ENCODE peak calls at places on chromosomes 16 and 17, in five cellular contexts. H is stomach, N is right atrium auricular region, B is IMR-90, R is Karpas-422. C is an unnamed sample.

GRCh38 chr17:66580601-66581385 is 254.1 kb upstream of the CACNG5 start:
- DNase-seq in H (peak; percentile 34), N (no peak), B (peak; percentile 28), R (no peak), C (peak; percentile 32)

GRCh38 chr16:61419771-61420170 is 616.5 kb downstream of the CDH8 start:
- DNase-seq in H (no peak), N (no peak), B (no peak), R (no peak), C (no peak)

GRCh38 chr16:72876221-72876620 is 171.7 kb downstream of the ZFHX3 start:
- DNase-seq in H (peak; percentile 32), N (peak; percentile 87), B (peak; percentile 94), R (no peak), C (peak; percentile 65)

GRCh38 chr17:69592692-69593350 is 178.3 kb downstream of the MAP2K6 start:
- DNase-seq in H (no peak), N (no peak), B (peak; percentile 93), R (no peak), C (no peak)

GRCh38 chr16:25788637-25789036 is 96.9 kb downstream of the HS3ST4 start:
- DNase-seq in H (no peak), N (no peak), B (no peak), R (no peak), C (no peak)

GRCh38 chr16:1300664-1301476 is 8.6 kb upstream of the UBE2I start:
- DNase-seq in H (peak; percentile 80), N (peak; percentile 62), B (peak; percentile 22), R (peak; percentile 83), C (peak; percentile 65)

GRCh38 chr16:87724490-87725291 is 41.1 kb downstream of the KLHDC4 start:
- DNase-seq in H (no peak), N (no peak), B (no peak), R (no peak), C (no peak)

GRCh38 chr17:38958756-38959155 is 8.4 kb downstream of the FBXO47 start:
- DNase-seq in H (no peak), N (no peak), B (peak; percentile 68), R (no peak), C (no peak)

GRCh38 chr17:37708616-37709212 is 36.1 kb downstream of the HNF1B start:
- DNase-seq in H (peak; percentile 74), N (no peak), B (peak; percentile 53), R (no peak), C (peak; percentile 19)

GRCh38 chr16:85746431-85747227 is 4.3 kb downstream of the C16orf74 start:
- DNase-seq in H (no peak), N (no peak), B (peak; percentile 44), R (no peak), C (peak; percentile 86)

GRCh38 chr16:46973457-46974324 is at the start of gene DNAJA2:
- DNase-seq in H (peak; percentile 93), N (peak; percentile 91), B (peak; percentile 84), R (peak; percentile 96), C (peak; percentile 94)

GRCh38 chr17:4895676-4896331 is 3.5 kb upstream of the C17orf107 start:
- DNase-seq in H (no peak), N (no peak), B (no peak), R (no peak), C (no peak)

GRCh38 chr17:17179371-17179827 is 26.7 kb downstream of the PLD6 start:
- DNase-seq in H (no peak), N (no peak), B (peak; percentile 31), R (no peak), C (no peak)

GRCh38 chr16:4847774-4848587 is 700 bp downstream of the UBN1 start:
- DNase-seq in H (peak; percentile 73), N (peak; percentile 63), B (peak; percentile 64), R (peak; percentile 75), C (peak; percentile 73)

GRCh38 chr17:21549107-21549687 is 143.1 kb upstream of the KCNJ18 start:
- DNase-seq in H (no peak), N (no peak), B (peak; percentile 83), R (no peak), C (no peak)

GRCh38 chr17:75783803-75784472 is 668 bp upstream of the UNK start:
- DNase-seq in H (peak; percentile 60), N (no peak), B (no peak), R (no peak), C (no peak)

GRCh38 chr17:81884968-81885367 is 6.4 kb downstream of the ALYREF start:
- DNase-seq in H (no peak), N (no peak), B (no peak), R (no peak), C (no peak)

GRCh38 chr16:22948058-22948602 is 134.2 kb downstream of the HS3ST2 start:
- DNase-seq in H (no peak), N (no peak), B (no peak), R (no peak), C (peak; percentile 5)

GRCh38 chr16:65117701-65118448 is 4.0 kb downstream of the CDH11 start:
- DNase-seq in H (peak; percentile 43), N (peak; percentile 80), B (peak; percentile 90), R (peak; percentile 92), C (peak; percentile 45)

GRCh38 chr17:67999291-67999911 is 3.1 kb upstream of the C17orf58 start:
- DNase-seq in H (no peak), N (no peak), B (peak; percentile 52), R (no peak), C (no peak)

GRCh38 chr16:74521691-74522090 is 85.2 kb downstream of the GLG1 start:
- DNase-seq in H (no peak), N (no peak), B (peak; percentile 35), R (no peak), C (peak; percentile 45)

GRCh38 chr17:64947146-64947545 is 27.9 kb upstream of the LRRC37A3 start:
- DNase-seq in H (no peak), N (no peak), B (peak; percentile 11), R (no peak), C (no peak)

GRCh38 chr16:10321407-10322397 is 64.2 kb upstream of the ATF7IP2 start:
- DNase-seq in H (no peak), N (no peak), B (no peak), R (no peak), C (no peak)

GRCh38 chr17:81434079-81434478 is 38.8 kb downstream of the BAHCC1 start:
- DNase-seq in H (peak; percentile 70), N (no peak), B (no peak), R (no peak), C (peak; percentile 50)

GRCh38 chr17:4607773-4608187 is 23.5 kb downstream of the SMTNL2 start:
- DNase-seq in H (peak; percentile 68), N (peak; percentile 86), B (peak; percentile 49), R (no peak), C (no peak)

GRCh38 chr17:32819035-32819434 is 57.9 kb downstream of the MYO1D start:
- DNase-seq in H (no peak), N (no peak), B (no peak), R (no peak), C (no peak)

GRCh38 chr16:29710227-29711219 is 31.5 kb downstream of the QPRT start:
- DNase-seq in H (no peak), N (no peak), B (peak; percentile 79), R (peak; percentile 91), C (no peak)

GRCh38 chr17:79026345-79027273 is 2.6 kb downstream of the C1QTNF1 start:
- DNase-seq in H (peak; percentile 24), N (no peak), B (peak; percentile 68), R (no peak), C (peak; percentile 74)

GRCh38 chr17:8176197-8176940 is at the start of gene TMEM107:
- DNase-seq in H (peak; percentile 90), N (peak; percentile 91), B (peak; percentile 72), R (peak; percentile 96), C (peak; percentile 93)

GRCh38 chr17:18859256-18859655 is 1.3 kb downstream of the PRPSAP2 start:
- DNase-seq in H (no peak), N (no peak), B (peak; percentile 73), R (peak; percentile 77), C (no peak)

GRCh38 chr17:77465358-77466041 is 324.7 kb downstream of the SEC14L1 start:
- DNase-seq in H (peak; percentile 62), N (peak; percentile 78), B (peak; percentile 77), R (peak; percentile 95), C (peak; percentile 57)

GRCh38 chr17:41666708-41667279 is 21.9 kb upstream of the EIF1 start:
- DNase-seq in H (peak; percentile 88), N (peak; percentile 90), B (peak; percentile 61), R (peak; percentile 95), C (peak; percentile 72)
- H3K9me3 ChIP-seq in H (no peaks in the 10 kb centered on the region), N (no peaks in the 10 kb centered on the region), B (no peaks in the 10 kb centered on the region), R (no peaks in the 10 kb centered on the region), C (no peaks in the 10 kb centered on the region)

GRCh38 chr17:921161-921560 is 58.4 kb downstream of the NXN start:
- DNase-seq in H (no peak), N (no peak), B (peak; percentile 47), R (no peak), C (no peak)
- H3K27me3 ChIP-seq in H (no peaks in the 10 kb centered on the region), N (no peaks in the 10 kb centered on the region), B (no peaks in the 10 kb centered on the region), R (no peaks in the 10 kb centered on the region), C (no peaks in the 10 kb centered on the region)

GRCh38 chr16:3823427-3823826 is 57.1 kb downstream of the CREBBP start:
- DNase-seq in H (no peak), N (no peak), B (no peak), R (peak; percentile 57), C (no peak)

GRCh38 chr16:3825103-3825502 is 55.4 kb downstream of the CREBBP start:
- DNase-seq in H (no peak), N (no peak), B (peak; percentile 45), R (no peak), C (no peak)

GRCh38 chr16:3822366-3823045 is 58.0 kb downstream of the CREBBP start:
- DNase-seq in H (no peak), N (no peak), B (peak; percentile 20), R (no peak), C (no peak)

GRCh38 chr16:3824121-3824795 is 56.3 kb downstream of the CREBBP start:
- DNase-seq in H (no peak), N (no peak), B (no peak), R (no peak), C (no peak)

DNA sequence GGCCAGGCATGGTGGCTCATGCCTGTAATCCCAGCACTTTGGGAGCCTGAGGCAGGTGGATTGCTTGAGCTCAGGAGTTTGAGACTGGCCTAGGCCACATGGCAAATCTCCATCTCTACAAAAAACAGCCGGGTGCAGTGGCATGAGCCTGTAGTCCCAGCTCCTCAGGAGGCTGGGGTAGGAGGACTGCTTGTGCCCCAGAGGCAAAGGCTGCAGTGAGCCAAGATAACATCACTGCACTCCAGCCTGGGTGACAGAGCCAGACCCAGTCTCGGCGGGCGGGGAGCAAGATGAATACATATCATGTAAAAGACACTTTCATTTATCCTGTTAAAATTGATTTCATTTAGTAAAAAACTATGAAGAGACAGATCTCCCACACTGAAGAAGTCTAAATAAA is 54.6 kb downstream of the CREBBP start:
- DNase-seq in H (no peak), N (no peak), B (no peak), R (no peak), C (no peak)
- H3K4me3 ChIP-seq in H (no peak overlapping the region), N (no peak overlapping the region), B (no peak overlapping the region), R (no peak overlapping the region), C (no peak overlapping the region)

GRCh38 chr17:72877348-72877747 is 215.1 kb downstream of the SLC39A11 start:
- DNase-seq in H (no peak), N (no peak), B (no peak), R (no peak), C (no peak)

GRCh38 chr17:72879877-72880276 is 212.6 kb downstream of the SLC39A11 start:
- DNase-seq in H (no peak), N (no peak), B (no peak), R (no peak), C (no peak)

GRCh38 chr17:72870437-72870985 is 222.0 kb downstream of the SLC39A11 start:
- DNase-seq in H (no peak), N (no peak), B (no peak), R (no peak), C (no peak)

GRCh38 chr17:72878975-72879660 is 213.4 kb downstream of the SLC39A11 start:
- DNase-seq in H (no peak), N (no peak), B (no peak), R (no peak), C (no peak)

GRCh38 chr17:72876413-72876812 is 216.1 kb downstream of the SLC39A11 start:
- DNase-seq in H (no peak), N (no peak), B (no peak), R (no peak), C (no peak)
- H3K9me3 ChIP-seq in H (peaks cover 11% of the 10 kb centered on the region), N (peaks cover 18% of the 10 kb centered on the region), B (peaks cover 15% of the 10 kb centered on the region), R (peaks cover 6% of the 10 kb centered on the region), C (peaks cover 40% of the 10 kb centered on the region)